ENCODE peak calls at places on chromosomes 7 and 10, in six cellular contexts. K is iris pigment epithelial cell; E is pons; B is fibroblast of the conjunctiva; N is AG10803; F is stimulated activated CD4-positive, alpha-beta T cell treated with anti-CD3 and anti-CD28 coated beads, TNF-alpha, amount 100 ng/mL, for 1 hour. I is an unnamed sample.
A peak's percentile ranks its signal among the peaks of the same experiment; 100 is the strongest.

GRCh38 chr10:7408003-7408493 is 2.8 kb downstream of the SFMBT2 start:
- DNase-seq in N (no peak), B (no peak), K (no peak), F (peak; percentile 28), E (peak; percentile 41), I (peak; percentile 36)

GRCh38 chr7:34041716-34042115 is 136.4 kb downstream of the BMPER start:
- DNase-seq in B (no peak), E (no peak), F (no peak), N (peak; percentile 68), K (no peak), I (peak; percentile 76)

GRCh38 chr7:55557666-55558188 is 14.6 kb downstream of the VOPP1 start:
- DNase-seq in N (no peak), F (no peak), E (no peak), B (no peak), K (no peak), I (no peak)

GRCh38 chr10:101903827-101904520 is 60.4 kb upstream of the KCNIP2 start:
- DNase-seq in K (no peak), B (no peak), N (no peak), F (no peak), E (peak; percentile 69), I (no peak)

GRCh38 chr7:154947604-154948003 is 55.3 kb downstream of the PAXIP1 start:
- DNase-seq in F (no peak), E (no peak), K (no peak), N (no peak), B (no peak), I (no peak)

GRCh38 chr10:100670828-100671479 is 74.4 kb upstream of the PAX2 start:
- DNase-seq in F (peak; percentile 61), N (no peak), E (no peak), K (no peak), B (no peak), I (peak; percentile 53)

GRCh38 chr10:106083572-106083971 is 1080.9 kb downstream of the SORCS1 start:
- DNase-seq in B (no peak), F (no peak), E (no peak), K (no peak), N (no peak), I (no peak)

GRCh38 chr7:23020742-23021401 is 6.9 kb upstream of the HYCC1 start:
- DNase-seq in N (peak; percentile 95), K (peak; percentile 78), E (no peak), B (peak; percentile 93), F (no peak), I (peak; percentile 89)

GRCh38 chr10:3889961-3890522 is 105.0 kb upstream of the KLF6 start:
- DNase-seq in N (peak; percentile 74), F (no peak), E (no peak), B (no peak), K (peak; percentile 96), I (peak; percentile 68)

GRCh38 chr7:135321556-135321955 is 87.9 kb downstream of the STRA8 start:
- DNase-seq in N (peak; percentile 31), B (no peak), F (no peak), K (peak; percentile 31), E (no peak), I (peak; percentile 50)

GRCh38 chr10:119348516-119349240 is 141.3 kb downstream of the GRK5 start:
- DNase-seq in N (peak; percentile 42), K (peak; percentile 80), B (no peak), E (no peak), F (no peak), I (peak; percentile 30)

GRCh38 chr7:123271856-123272255 is 72.1 kb upstream of the SLC13A1 start:
- DNase-seq in B (no peak), E (no peak), N (no peak), K (peak; percentile 55), F (no peak), I (no peak)

GRCh38 chr7:151244156-151244870 is 4.2 kb downstream of the SMARCD3 start:
- DNase-seq in F (no peak), B (peak; percentile 36), K (peak; percentile 35), E (peak; percentile 53), N (peak; percentile 41), I (peak; percentile 68)

GRCh38 chr7:67573639-67574038 is 577.0 kb downstream of the TYW1 start:
- DNase-seq in N (no peak), F (no peak), E (no peak), B (no peak), K (no peak), I (no peak)

GRCh38 chr10:128325788-128326187 is 199.6 kb upstream of the MKI67 start:
- DNase-seq in K (no peak), E (no peak), N (no peak), F (no peak), B (no peak), I (no peak)

GRCh38 chr7:95545007-95545615 is 51.2 kb downstream of the PDK4 start:
- DNase-seq in F (no peak), B (peak; percentile 53), N (peak; percentile 66), E (peak; percentile 95), K (peak; percentile 82), I (peak; percentile 81)

GRCh38 chr10:71083457-71083975 is 128.9 kb upstream of the UNC5B start:
- DNase-seq in K (no peak), E (no peak), N (no peak), B (no peak), F (no peak), I (no peak)

GRCh38 chr7:20441886-20442505 is 111.3 kb downstream of the ITGB8 start:
- DNase-seq in K (peak; percentile 3), N (peak; percentile 33), B (no peak), E (no peak), F (no peak), I (peak; percentile 13)

GRCh38 chr10:86600296-86600695 is 54.1 kb upstream of the OPN4 start:
- DNase-seq in K (no peak), E (no peak), N (peak; percentile 6), F (no peak), B (no peak), I (peak; percentile 75)

GRCh38 chr7:69906309-69906995 is 308.2 kb downstream of the AUTS2 start:
- DNase-seq in E (no peak), K (no peak), N (peak; percentile 46), B (no peak), F (no peak), I (peak; percentile 3)

GRCh38 chr7:13042605-13043236 is 355.3 kb downstream of the ARL4A start:
- DNase-seq in N (no peak), E (no peak), K (peak; percentile 49), F (no peak), B (no peak), I (peak; percentile 47)

GRCh38 chr10:1465421-1465902 is 271.9 kb downstream of the ADARB2 start:
- DNase-seq in N (no peak), E (no peak), F (no peak), K (no peak), B (no peak), I (no peak)